ENCODE peak calls at places on chromosome 20, in four cellular contexts. C is WTC11, H is K562, M is SK-N-SH. E is an unnamed sample.

GRCh38 chr20:41050361-41051019 is 21.9 kb downstream of the TOP1 start:
- DNase-seq in C (no peak), H (peak), M (no peak), E (no peak)

GRCh38 chr20:50077818-50078601 is 34.9 kb downstream of the UBE2V1 start:
- DNase-seq in C (no peak), H (no peak), M (no peak), E (no peak)

GRCh38 chr20:47809561-47809960 is 24.3 kb upstream of the SULF2 start:
- DNase-seq in C (peak), H (no peak), M (peak), E (no peak)

GRCh38 chr20:35743693-35744491 is 1.8 kb upstream of the RBM39 start:
- DNase-seq in C (no peak), H (no peak), M (no peak), E (peak)

GRCh38 chr20:43798591-43799149 is 71.9 kb upstream of the GTSF1L start:
- DNase-seq in C (no peak), H (no peak), M (peak), E (no peak)

GRCh38 chr20:19961298-19961697 is 55.9 kb upstream of the NAA20 start:
- DNase-seq in C (no peak), H (no peak), M (no peak), E (no peak)

GRCh38 chr20:20292472-20292871 is 75.4 kb upstream of the INSM1 start:
- DNase-seq in C (no peak), H (no peak), M (no peak), E (no peak)

GRCh38 chr20:1810926-1811620 is 84.1 kb upstream of the SIRPA start:
- DNase-seq in C (no peak), H (no peak), M (no peak), E (peak)

GRCh38 chr20:59932616-59933295 is 681 bp downstream of the SYCP2 start:
- DNase-seq in C (no peak), H (no peak), M (peak), E (no peak)

GRCh38 chr20:20814685-20815084 is 102.2 kb upstream of the RALGAPA2 start:
- DNase-seq in C (peak), H (no peak), M (no peak), E (peak)

GRCh38 chr20:48600470-48600945 is 227.3 kb downstream of the PREX1 start:
- DNase-seq in C (no peak), H (no peak), M (no peak), E (no peak)

GRCh38 chr20:63771046-63771707 is 31.6 kb downstream of the SLC2A4RG start:
- DNase-seq in C (no peak), H (no peak), M (no peak), E (no peak)

GRCh38 chr20:32970115-32970972 is 33.9 kb downstream of the SUN5 start:
- DNase-seq in C (peak), H (no peak), M (no peak), E (no peak)

GRCh38 chr20:63387917-63388316 is 26.8 kb upstream of the CHRNA4 start:
- DNase-seq in C (no peak), H (no peak), M (no peak), E (no peak)

GRCh38 chr20:44805991-44806729 is 4.2 kb downstream of the RIMS4 start:
- DNase-seq in C (peak), H (peak), M (peak), E (no peak)

GRCh38 chr20:47638851-47639250 is 137.2 kb downstream of the NCOA3 start:
- DNase-seq in C (no peak), H (no peak), M (no peak), E (no peak)

GRCh38 chr20:14963262-14963663 is 625.9 kb upstream of the FLRT3 start:
- DNase-seq in C (no peak), H (no peak), M (no peak), E (peak)

GRCh38 chr20:46283426-46283825 is 24.9 kb downstream of the CDH22 start:
- DNase-seq in C (no peak), H (no peak), M (no peak), E (no peak)

GRCh38 chr20:2234788-2235187 is 61.0 kb upstream of the TGM3 start:
- DNase-seq in C (peak), H (no peak), M (no peak), E (no peak)

GRCh38 chr20:48739395-48740268 is 88.2 kb downstream of the PREX1 start:
- DNase-seq in C (no peak), H (no peak), M (peak), E (no peak)

GRCh38 chr20:4894981-4895381 is 106.3 kb downstream of the SLC23A2 start:
- DNase-seq in C (no peak), H (no peak), M (no peak), E (no peak)

GRCh38 chr20:24683676-24684075 is 214.2 kb downstream of the SYNDIG1 start:
- DNase-seq in C (no peak), H (no peak), M (no peak), E (no peak)

GRCh38 chr20:40205971-40206370 is 483.1 kb downstream of the MAFB start:
- DNase-seq in C (no peak), H (no peak), M (no peak), E (no peak)

GRCh38 chr20:44187054-44187762 is at the start of gene JPH2:
- DNase-seq in C (peak), H (no peak), M (peak), E (no peak)

GRCh38 chr20:57439432-57439831 is 48.2 kb downstream of the RBM38 start:
- DNase-seq in C (no peak), H (no peak), M (no peak), E (no peak)

GRCh38 chr20:3350412-3350811 is 57.1 kb downstream of the DNAAF9 start:
- DNase-seq in C (no peak), H (no peak), M (no peak), E (no peak)

GRCh38 chr20:49381558-49382493 is 100.6 kb downstream of the KCNB1 start:
- DNase-seq in C (no peak), H (no peak), M (peak), E (no peak)

GRCh38 chr20:50054626-50055511 is 58.1 kb downstream of the UBE2V1 start:
- DNase-seq in C (no peak), H (no peak), M (peak), E (peak)

GRCh38 chr20:48737463-48738093 is 90.2 kb downstream of the PREX1 start:
- DNase-seq in C (no peak), H (no peak), M (no peak), E (no peak)

GRCh38 chr20:31260326-31260932 is 3.0 kb downstream of the DEFB115 start:
- DNase-seq in C (no peak), H (peak), M (peak), E (peak)

GRCh38 chr20:58826271-58826670 is 24.4 kb downstream of the GNAS-AS1 start:
- DNase-seq in C (no peak), H (no peak), M (no peak), E (no peak)
- TF ChIP-seq FOXJ3 in C (no peak), H (no peak), M (no peak), E (no peak)

GRCh38 chr20:17473662-17474061 is 57.5 kb downstream of the BFSP1 start:
- DNase-seq in C (no peak), H (no peak), M (peak), E (no peak)

GRCh38 chr20:17468073-17468840 is 62.9 kb downstream of the BFSP1 start:
- DNase-seq in C (no peak), H (no peak), M (no peak), E (no peak)

GRCh38 chr20:17469631-17470030 is 61.5 kb downstream of the BFSP1 start:
- DNase-seq in C (no peak), H (no peak), M (no peak), E (no peak)

GRCh38 chr20:17470521-17470920 is 60.7 kb downstream of the BFSP1 start:
- DNase-seq in C (no peak), H (no peak), M (no peak), E (no peak)

GRCh38 chr20:17471606-17472187 is 59.5 kb downstream of the BFSP1 start:
- DNase-seq in C (no peak), H (no peak), M (no peak), E (no peak)
- TF ChIP-seq FOXJ3 in C (no peak), H (no peak), M (no peak), E (no peak)

DNA sequence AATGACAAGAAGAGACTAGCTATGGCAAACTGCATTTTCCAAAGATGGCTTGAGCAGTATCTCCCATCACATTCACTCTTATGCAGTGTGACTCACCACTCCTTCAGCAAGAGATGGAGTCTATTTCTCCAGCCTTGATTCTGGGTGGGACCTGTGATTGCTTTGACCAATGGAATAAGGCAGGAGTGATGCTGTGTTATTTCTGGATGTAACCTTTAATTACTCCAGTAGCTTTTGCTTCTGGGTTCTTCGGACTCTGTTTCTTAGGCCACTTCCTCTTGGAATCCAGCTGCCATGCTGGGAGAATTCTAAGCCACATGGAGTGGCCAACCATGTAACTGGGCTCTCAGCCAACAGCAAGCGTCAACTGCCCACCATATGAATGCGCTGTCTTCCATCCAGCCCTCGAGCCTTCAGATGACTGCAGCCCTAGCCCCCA is 50.7 kb downstream of the TGM2 start:
- DNase-seq in C (no peak), H (peak), M (no peak), E (no peak)
- TF ChIP-seq FOXJ3 in C (no peak), H (no peak), M (no peak), E (no peak)

DNA sequence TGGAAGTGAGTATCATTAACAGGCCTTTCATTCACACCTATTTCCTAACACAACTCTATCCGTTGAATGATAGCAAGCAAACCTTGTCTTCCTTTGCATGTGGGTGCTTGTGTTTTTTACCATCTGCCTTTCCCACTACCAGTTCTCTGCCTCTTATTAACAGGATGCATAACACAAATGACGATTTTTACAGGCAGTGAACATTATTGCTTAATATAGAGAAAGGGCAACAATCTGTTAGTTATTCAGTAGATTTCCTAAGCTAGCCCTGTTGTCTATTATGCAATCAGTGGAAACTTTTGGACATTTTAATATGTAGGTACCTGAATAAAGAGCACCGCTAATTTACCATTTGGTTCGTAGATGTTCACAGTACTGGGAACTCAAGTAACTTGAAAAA is 348.8 kb upstream of the PLCB4 start:
- DNase-seq in C (no peak), H (no peak), M (no peak), E (no peak)
- TF ChIP-seq FOXJ3 in C (no peak), H (no peak), M (no peak), E (no peak)

GRCh38 chr20:34268851-34269668 is 27.8 kb downstream of the ASIP start:
- DNase-seq in C (peak), H (no peak), M (no peak), E (no peak)

GRCh38 chr20:34274694-34275093 is 28.5 kb downstream of the AHCY start:
- DNase-seq in C (no peak), H (no peak), M (no peak), E (peak)

GRCh38 chr20:34268145-34268544 is 26.9 kb downstream of the ASIP start:
- DNase-seq in C (no peak), H (no peak), M (no peak), E (no peak)

GRCh38 chr20:34271961-34272360 is 30.7 kb downstream of the ASIP start:
- DNase-seq in C (no peak), H (no peak), M (no peak), E (no peak)

DNA sequence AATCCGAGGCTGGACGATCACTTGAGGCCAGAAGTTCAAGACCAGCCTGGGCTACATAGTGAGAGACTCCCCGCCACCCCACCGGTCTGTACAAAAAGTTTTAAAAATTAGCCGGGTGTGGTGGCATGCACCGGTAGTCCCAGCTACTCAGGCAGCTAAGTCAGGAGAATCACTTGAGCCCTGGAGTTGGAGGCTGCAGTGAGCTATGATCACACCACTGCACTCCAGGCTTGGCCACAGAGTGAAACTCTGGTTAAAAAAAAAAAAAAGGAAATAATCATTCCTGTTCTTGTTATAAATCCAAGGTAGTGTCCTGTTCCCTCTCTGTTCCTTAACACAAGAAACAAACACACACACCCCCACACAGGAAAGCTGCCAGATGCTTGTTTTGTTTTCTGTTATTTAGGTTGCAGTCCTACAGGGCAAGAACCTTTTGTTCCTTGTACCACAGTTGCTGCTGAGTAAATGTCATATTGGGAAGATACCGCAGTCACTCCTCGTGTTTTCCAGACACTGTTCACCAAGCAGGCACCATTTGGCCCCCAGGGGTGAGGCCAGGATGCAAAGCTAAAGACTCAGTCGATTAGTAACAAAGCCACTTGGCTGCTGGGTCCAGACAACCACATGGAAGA is 28.9 kb downstream of the ASIP start:
- DNase-seq in C (no peak), H (no peak), M (no peak), E (no peak)
- TF ChIP-seq FOXJ3 in C (no peak), H (no peak), M (no peak), E (no peak)

DNA sequence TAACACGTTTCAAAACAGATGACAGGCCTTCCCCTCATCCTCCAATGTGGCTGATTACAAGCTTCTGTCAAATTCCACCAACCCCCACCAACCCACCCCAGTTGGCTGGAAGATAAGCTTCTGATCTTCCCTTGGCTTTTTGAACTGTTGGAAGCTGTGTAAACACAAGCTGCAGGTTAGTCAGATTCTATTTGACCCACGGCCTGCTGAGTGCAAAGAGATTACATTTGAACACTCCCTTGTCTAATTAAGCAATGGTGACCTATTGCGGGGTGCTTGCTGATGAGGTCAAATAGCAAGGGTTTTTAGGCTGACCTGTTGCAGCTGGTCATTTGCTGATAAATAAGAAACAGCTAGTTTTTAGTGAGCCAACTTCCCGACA is 379.7 kb downstream of the BMP2 start:
- DNase-seq in C (no peak), H (no peak), M (no peak), E (peak)
- TF ChIP-seq FOXJ3 in C (no peak), H (no peak), M (no peak), E (peak)

GRCh38 chr20:38156280-38156679 is 8.8 kb downstream of the TGM2 start:
- DNase-seq in C (no peak), H (no peak), M (no peak), E (no peak)
- TF ChIP-seq FOXJ3 in C (no peak), H (no peak), M (no peak), E (no peak)

DNA sequence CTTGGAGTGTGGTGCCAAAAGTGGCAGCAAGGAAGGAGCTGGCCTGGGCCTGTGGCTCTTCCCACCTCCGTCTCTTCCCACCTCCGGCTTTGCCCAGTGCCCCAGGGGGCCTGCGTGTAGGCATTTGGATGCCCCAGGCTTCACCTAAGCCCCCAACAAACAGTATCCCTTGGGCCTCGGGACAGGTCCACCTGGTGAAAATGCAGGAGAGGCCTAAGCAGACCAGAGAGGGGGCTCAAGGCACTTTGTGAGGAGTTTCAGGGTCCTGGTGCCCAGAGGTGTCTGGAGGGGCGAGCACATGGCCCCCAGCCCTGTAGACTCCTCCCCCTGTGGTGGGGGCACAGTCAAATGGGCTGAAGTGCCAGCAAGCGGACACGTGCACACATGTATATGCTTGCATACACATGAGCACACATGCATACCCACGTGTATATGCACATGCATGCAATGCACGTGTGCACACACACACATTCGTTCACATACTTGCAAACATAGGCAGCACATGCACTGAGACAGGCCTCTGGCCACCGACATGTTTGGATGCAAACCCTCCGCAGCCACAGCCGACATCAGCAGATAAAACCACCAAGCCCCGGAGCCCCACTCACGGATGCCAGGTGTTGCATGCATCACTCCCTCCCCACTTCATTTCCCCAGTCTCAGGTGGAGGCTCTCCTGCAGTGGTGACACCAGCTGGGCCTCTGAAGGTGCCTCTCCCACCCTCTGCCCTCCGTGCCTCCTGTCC is 124.5 kb downstream of the TAF4 start:
- DNase-seq in C (peak), H (no peak), M (no peak), E (no peak)
- TF ChIP-seq FOXJ3 in C (no peak), H (no peak), M (no peak), E (no peak)

E was measured in HepG2.